ENCODE peak calls at places on chromosome 6, in nine cellular contexts. X is colonic mucosa, M is breast epithelium, Z is BJ, Q is tibial artery, I is upper lobe of right lung, N is body of pancreas, V is stomach, P is IMR-90. E is an unnamed sample.

GRCh38 chr6:137746264-137746663 is 120.8 kb upstream of the TNFAIP3 start:
- DNase-seq in X (no peak), M (no peak), Z (no peak), Q (no peak), I (no peak), N (no peak), V (no peak), P (no peak), E (no peak)

GRCh38 chr6:17169291-17169690 is 67.4 kb downstream of the STMND1 start:
- DNase-seq in X (no peak), M (no peak), Z (no peak), Q (no peak), I (no peak), N (no peak), V (no peak), P (peak; percentile 83), E (no peak)

GRCh38 chr6:125124250-125124777 is 29.3 kb upstream of the TPD52L1 start:
- DNase-seq in X (no peak), M (no peak), Z (no peak), Q (no peak), I (no peak), N (no peak), V (no peak), P (no peak), E (no peak)

GRCh38 chr6:35553309-35553708 is 40.6 kb upstream of the TULP1 start:
- DNase-seq in X (no peak), M (no peak), Z (no peak), Q (no peak), I (no peak), N (no peak), V (no peak), P (no peak), E (no peak)

GRCh38 chr6:4928426-4928825 is 75.4 kb downstream of the RPP40 start:
- DNase-seq in X (no peak), M (no peak), Z (peak; percentile 26), Q (no peak), I (no peak), N (no peak), V (no peak), P (peak; percentile 55), E (no peak)

GRCh38 chr6:98657764-98658163 is 176.6 kb upstream of the POU3F2 start:
- DNase-seq in X (peak; percentile 19), M (no peak), Z (no peak), Q (no peak), I (peak; percentile 58), N (peak; percentile 13), V (no peak), P (peak; percentile 38), E (no peak)

GRCh38 chr6:151240861-151241642 is 1.3 kb downstream of the AKAP12 start:
- DNase-seq in X (peak; percentile 21), M (no peak), Z (no peak), Q (peak; percentile 84), I (peak; percentile 70), N (peak; percentile 33), V (peak; percentile 36), P (peak; percentile 73), E (peak; percentile 72)

GRCh38 chr6:40164345-40164755 is 230.1 kb upstream of the MOCS1 start:
- DNase-seq in X (no peak), M (peak; percentile 24), Z (no peak), Q (no peak), I (no peak), N (no peak), V (no peak), P (no peak), E (no peak)

GRCh38 chr6:140346461-140346860 is 972.0 kb upstream of the CITED2 start:
- DNase-seq in X (no peak), M (no peak), Z (peak; percentile 59), Q (no peak), I (no peak), N (no peak), V (no peak), P (peak; percentile 26), E (no peak)

GRCh38 chr6:52543729-52544324 is 33.0 kb downstream of the TRAM2 start:
- DNase-seq in X (no peak), M (no peak), Z (no peak), Q (no peak), I (no peak), N (no peak), V (no peak), P (peak; percentile 55), E (no peak)

GRCh38 chr6:40912158-40912946 is 126.7 kb downstream of the UNC5CL start:
- DNase-seq in X (peak; percentile 69), M (peak; percentile 55), Z (no peak), Q (no peak), I (no peak), N (peak; percentile 76), V (peak; percentile 68), P (no peak), E (no peak)

GRCh38 chr6:133724726-133725125 is 164.2 kb upstream of the TCF21 start:
- DNase-seq in X (no peak), M (no peak), Z (no peak), Q (no peak), I (no peak), N (no peak), V (no peak), P (peak; percentile 69), E (no peak)

GRCh38 chr6:117548797-117549301 is 53.5 kb downstream of the GOPC start:
- DNase-seq in X (no peak), M (no peak), Z (no peak), Q (no peak), I (no peak), N (no peak), V (no peak), P (peak; percentile 73), E (no peak)

GRCh38 chr6:169722362-169723199 is 1.7 kb downstream of the PHF10 start:
- DNase-seq in X (peak; percentile 51), M (peak; percentile 32), Z (no peak), Q (peak; percentile 76), I (peak; percentile 77), N (peak; percentile 47), V (peak; percentile 43), P (peak; percentile 88), E (no peak)

GRCh38 chr6:37279366-37280134 is 21.6 kb upstream of the TMEM217 start:
- DNase-seq in X (no peak), M (no peak), Z (peak; percentile 56), Q (peak; percentile 72), I (no peak), N (no peak), V (no peak), P (peak; percentile 70), E (no peak)

GRCh38 chr6:112244428-112244827 is 9.9 kb downstream of the LAMA4 start:
- DNase-seq in X (no peak), M (no peak), Z (no peak), Q (no peak), I (no peak), N (no peak), V (no peak), P (no peak), E (no peak)

GRCh38 chr6:144064831-144065668 is 30.3 kb downstream of the SF3B5 start:
- DNase-seq in X (peak; percentile 76), M (no peak), Z (no peak), Q (no peak), I (no peak), N (peak; percentile 47), V (no peak), P (no peak), E (no peak)

GRCh38 chr6:157269261-157269794 is 54.0 kb downstream of the TMEM242 start:
- DNase-seq in X (peak; percentile 46), M (peak; percentile 63), Z (no peak), Q (peak; percentile 85), I (no peak), N (no peak), V (peak; percentile 55), P (peak; percentile 60), E (peak; percentile 81)

GRCh38 chr6:151690768-151691562 is 116.5 kb upstream of the ESR1 start:
- DNase-seq in X (no peak), M (no peak), Z (no peak), Q (no peak), I (no peak), N (no peak), V (no peak), P (no peak), E (no peak)

GRCh38 chr6:127641905-127642304 is 64.9 kb downstream of the C6orf58 start:
- DNase-seq in X (no peak), M (no peak), Z (no peak), Q (no peak), I (no peak), N (peak; percentile 14), V (no peak), P (peak; percentile 36), E (no peak)

DNA sequence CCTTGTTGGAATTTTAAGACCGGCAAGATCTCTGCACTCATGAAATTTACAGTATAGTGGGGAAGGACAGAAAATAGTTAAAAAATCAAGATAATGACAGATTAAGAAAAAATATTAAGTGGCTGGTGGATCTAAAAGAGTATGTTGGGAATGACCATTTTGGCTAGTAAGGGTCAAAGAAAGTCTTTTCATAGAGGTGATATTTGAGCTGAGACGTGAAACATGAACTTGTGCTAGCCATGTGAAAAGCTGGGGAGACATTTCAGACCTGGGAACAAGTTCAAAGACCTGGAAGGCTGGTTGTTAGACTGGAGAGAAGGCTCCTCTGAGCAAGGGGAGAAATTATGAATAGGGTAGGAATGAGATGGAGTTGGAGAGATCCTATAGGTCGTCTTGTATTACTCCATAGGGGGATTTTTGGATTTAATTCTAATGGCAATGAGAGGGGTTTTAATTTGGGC is 4.7 kb downstream of the BICRAL start:
- DNase-seq in X (no peak), M (no peak), Z (no peak), Q (no peak), I (no peak), N (no peak), V (no peak), P (no peak), E (no peak)
- TF ChIP-seq CTCF in X (no peak), M (no peak), Z (no peak), Q (peak; percentile 2), I (no peak), N (no peak), V (no peak), P (no peak), E (no peak)

DNA sequence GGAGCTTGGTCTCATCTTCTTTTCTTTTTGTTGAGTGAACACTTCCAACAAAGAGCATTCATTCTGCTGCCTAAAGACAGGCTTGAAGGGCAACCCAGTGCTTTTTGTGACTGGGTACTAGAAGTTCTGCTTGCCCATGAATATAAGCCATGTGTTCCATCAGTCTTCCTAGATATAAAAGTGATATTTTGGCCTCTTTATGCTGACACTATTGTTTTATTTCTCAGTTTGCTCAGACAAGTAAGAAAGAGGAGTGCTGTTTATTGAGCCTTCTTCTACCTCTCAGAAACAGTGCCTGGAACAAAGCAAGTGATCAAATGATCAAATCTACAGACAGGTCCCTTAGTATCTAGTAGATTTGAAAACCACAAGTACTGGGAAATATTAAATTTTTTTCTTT is 2.4 kb upstream of the DTNBP1 start:
- DNase-seq in X (no peak), M (no peak), Z (no peak), Q (no peak), I (no peak), N (no peak), V (no peak), P (no peak), E (no peak)
- H3K4me3 ChIP-seq in X (no peak overlapping the region), M (no peak overlapping the region), Z (no peak overlapping the region), Q (no peak overlapping the region), I (no peak overlapping the region), N (no peak overlapping the region), V (no peak overlapping the region), P (no peak overlapping the region), E (no peak overlapping the region)

GRCh38 chr6:30459145-30459544 is 30.2 kb upstream of the HLA-E start:
- DNase-seq in X (no peak), M (no peak), Z (no peak), Q (no peak), I (no peak), N (no peak), V (no peak), P (no peak), E (no peak)
- H3K27me3 ChIP-seq in X (peaks cover 66% of the 10 kb centered on the region), M (peaks cover 92% of the 10 kb centered on the region), Z (peaks cover 43% of the 10 kb centered on the region), Q (peaks cover 3% of the 10 kb centered on the region), I (peaks cover 98% of the 10 kb centered on the region), N (no peaks in the 10 kb centered on the region), V (peaks cover 98% of the 10 kb centered on the region), P (peaks cover 73% of the 10 kb centered on the region), E (peaks cover 13% of the 10 kb centered on the region)

GRCh38 chr6:26270903-26271639 is 93.9 kb upstream of the BTN3A2 start:
- DNase-seq in X (peak; percentile 91), M (peak; percentile 65), Z (peak; percentile 61), Q (peak; percentile 76), I (peak; percentile 69), N (no peak), V (peak; percentile 53), P (peak; percentile 90), E (peak; percentile 66)
- TF ChIP-seq CTCF in X (no peak), M (no peak), Z (no peak), Q (no peak), I (no peak), N (no peak), V (no peak), P (no peak), E (no peak)